ENCODE peak calls at places on chromosomes 6 and 20, in four cellular contexts. S is A172, N is PC-9, H is ovary. V is an unnamed sample.

GRCh38 chr6:168320661-168321060 is 1.1 kb upstream of the DACT2 start:
- DNase-seq in S (no peak), N (peak), H (no peak), V (no peak)

GRCh38 chr6:132188865-132189264 is 212.4 kb downstream of the MOXD1 start:
- DNase-seq in S (peak), N (no peak), H (no peak), V (no peak)

GRCh38 chr6:70823651-70824050 is 133.2 kb downstream of the B3GAT2 start:
- DNase-seq in S (no peak), N (no peak), H (no peak), V (no peak)

GRCh38 chr6:90355965-90356364 is 59.3 kb upstream of the BACH2 start:
- DNase-seq in S (no peak), N (no peak), H (no peak), V (no peak)

GRCh38 chr6:39335780-39336541 is 13.5 kb upstream of the KCNK16 start:
- DNase-seq in S (peak), N (no peak), H (no peak), V (peak)

GRCh38 chr6:79570129-79570801 is 33.0 kb upstream of the LCA5 start:
- DNase-seq in S (peak), N (peak), H (no peak), V (peak)

GRCh38 chr6:100240798-100241197 is 223.9 kb downstream of the SIM1 start:
- DNase-seq in S (no peak), N (no peak), H (no peak), V (no peak)

GRCh38 chr6:149515494-149515893 is 30.3 kb downstream of the PPIL4 start:
- DNase-seq in S (no peak), N (no peak), H (no peak), V (no peak)

GRCh38 chr6:148200302-148200701 is 142.3 kb upstream of the SASH1 start:
- DNase-seq in S (no peak), N (no peak), H (no peak), V (no peak)

GRCh38 chr6:163806761-163807499 is 392.4 kb downstream of the QKI start:
- DNase-seq in S (no peak), N (no peak), H (no peak), V (no peak)

GRCh38 chr20:60037120-60037499 is 78.9 kb downstream of the CDH26 start:
- DNase-seq in S (peak), N (no peak), H (no peak), V (peak)

GRCh38 chr6:107660839-107661238 is 163.3 kb downstream of the SCML4 start:
- DNase-seq in S (no peak), N (no peak), H (no peak), V (no peak)

GRCh38 chr6:148735996-148736395 is 10.8 kb upstream of the UST start:
- DNase-seq in S (no peak), N (no peak), H (no peak), V (no peak)

GRCh38 chr6:154653853-154654252 is 79.4 kb upstream of the SCAF8 start:
- DNase-seq in S (peak), N (no peak), H (no peak), V (no peak)

GRCh38 chr6:125747589-125748533 is 1.6 kb upstream of the HEY2 start:
- DNase-seq in S (no peak), N (no peak), H (peak), V (peak)

GRCh38 chr6:45310118-45310788 is 17.9 kb upstream of the RUNX2 start:
- DNase-seq in S (no peak), N (no peak), H (no peak), V (no peak)

GRCh38 chr6:168546173-168546572 is 105.2 kb downstream of the SMOC2 start:
- DNase-seq in S (no peak), N (no peak), H (no peak), V (no peak)

GRCh38 chr6:25193865-25194679 is 85.1 kb upstream of the CARMIL1 start:
- DNase-seq in S (peak), N (no peak), H (no peak), V (no peak)

GRCh38 chr20:24914388-24915241 is 34.5 kb upstream of the CST7 start:
- DNase-seq in S (no peak), N (no peak), H (no peak), V (no peak)

GRCh38 chr6:105069821-105070445 is 109.9 kb downstream of the POPDC3 start:
- DNase-seq in S (peak), N (no peak), H (no peak), V (no peak)

GRCh38 chr20:30484009-30484748 is 773.3 kb upstream of the DEFB115 start:
- DNase-seq in S (no peak), N (no peak), H (no peak), V (no peak)

GRCh38 chr6:166554316-166554715 is 32.2 kb downstream of the RAMACL start:
- DNase-seq in S (no peak), N (no peak), H (no peak), V (no peak)

GRCh38 chr6:147648936-147649335 is 140.4 kb downstream of the SAMD5 start:
- DNase-seq in S (no peak), N (no peak), H (no peak), V (no peak)

GRCh38 chr6:3285732-3286131 is 27.0 kb downstream of the PSMG4 start:
- DNase-seq in S (no peak), N (no peak), H (no peak), V (no peak)

GRCh38 chr20:1322511-1323245 is 6.3 kb downstream of the SDCBP2 start:
- DNase-seq in S (peak), N (no peak), H (peak), V (no peak)

GRCh38 chr6:72933216-72933615 is 292.1 kb downstream of the KHDC1L start:
- DNase-seq in S (no peak), N (no peak), H (no peak), V (no peak)

GRCh38 chr6:144955853-144956252 is 670.7 kb downstream of the UTRN start:
- DNase-seq in S (peak), N (no peak), H (no peak), V (no peak)

GRCh38 chr6:111482236-111482958 is 621 bp downstream of the REV3L start:
- DNase-seq in S (no peak), N (no peak), H (peak), V (peak)

GRCh38 chr20:316316-317068 is 8.9 kb upstream of the SOX12 start:
- DNase-seq in S (no peak), N (no peak), H (no peak), V (no peak)

GRCh38 chr6:31814677-31815024 is 432 bp downstream of the HSPA1L start:
- DNase-seq in S (peak), N (peak), H (peak), V (no peak)

GRCh38 chr6:21594427-21595264 is 1.1 kb downstream of the SOX4 start:
- DNase-seq in S (peak), N (peak), H (peak), V (peak)

GRCh38 chr20:60062431-60063336 is 104.5 kb downstream of the CDH26 start:
- DNase-seq in S (peak), N (no peak), H (peak), V (no peak)

V was measured in SJCRH30.